ENCODE peak calls at places on chromosomes 11 and 22, in seven cellular contexts. M, G, H, J, D, O and T are unnamed samples.

GRCh38 chr11:3051435-3052108 is 5.7 kb downstream of the CARS1 start:
- DNase-seq in M (no peak), G (no peak), H (no peak), J (no peak), D (no peak), O (no peak), T (peak)

GRCh38 chr22:19710020-19710768 is 4.1 kb upstream of the SEPTIN5 start:
- DNase-seq in M (no peak), G (peak), H (no peak), J (no peak), D (no peak), O (no peak), T (no peak)

GRCh38 chr11:17015639-17016125 is 1.5 kb upstream of the PLEKHA7 start:
- DNase-seq in M (peak), G (no peak), H (no peak), J (no peak), D (peak), O (no peak), T (no peak)

GRCh38 chr11:65410936-65411680 is 11.5 kb upstream of the NEAT1 start:
- DNase-seq in M (no peak), G (no peak), H (no peak), J (no peak), D (no peak), O (no peak), T (no peak)

GRCh38 chr11:68659158-68659921 is 25.0 kb upstream of the GAL start:
- DNase-seq in M (peak), G (peak), H (no peak), J (no peak), D (peak), O (no peak), T (no peak)

GRCh38 chr11:84316866-84317560 is 1030.8 kb upstream of the CCDC90B start:
- DNase-seq in M (peak), G (no peak), H (no peak), J (peak), D (peak), O (no peak), T (peak)

GRCh38 chr11:73384871-73385692 is 8.9 kb downstream of the RELT start:
- DNase-seq in M (no peak), G (no peak), H (no peak), J (no peak), D (peak), O (no peak), T (no peak)

GRCh38 chr22:21734540-21735197 is 925 bp downstream of the YPEL1 start:
- DNase-seq in M (no peak), G (no peak), H (no peak), J (no peak), D (no peak), O (no peak), T (peak)

GRCh38 chr11:133945087-133945974 is 11.4 kb downstream of the IGSF9B start:
- DNase-seq in M (peak), G (no peak), H (no peak), J (no peak), D (no peak), O (no peak), T (no peak)

GRCh38 chr11:34501962-34502361 is 11.6 kb downstream of the ELF5 start:
- DNase-seq in M (no peak), G (no peak), H (no peak), J (no peak), D (no peak), O (no peak), T (no peak)

GRCh38 chr11:108859510-108859909 is 194.6 kb downstream of the DDX10 start:
- DNase-seq in M (no peak), G (no peak), H (no peak), J (no peak), D (no peak), O (no peak), T (no peak)

GRCh38 chr11:129324533-129325175 is 51.0 kb upstream of the BARX2 start:
- DNase-seq in M (no peak), G (no peak), H (peak), J (no peak), D (peak), O (peak), T (no peak)

GRCh38 chr11:46972821-46973220 is 36.3 kb downstream of the CSTPP1 start:
- DNase-seq in M (no peak), G (no peak), H (no peak), J (no peak), D (no peak), O (no peak), T (no peak)

GRCh38 chr11:110490886-110491285 is 61.1 kb downstream of the FDX1 start:
- DNase-seq in M (peak), G (no peak), H (peak), J (no peak), D (peak), O (no peak), T (peak)
- H3K18ac ChIP-seq in M (no peak), G (no peak), H (no peak), J (no peak), D (no peak), O (no peak), T (no peak)

GRCh38 chr11:56663386-56663785 is at the start of gene OR5AR1:
- DNase-seq in M (no peak), G (no peak), H (no peak), J (no peak), D (no peak), O (no peak), T (no peak)

DNA sequence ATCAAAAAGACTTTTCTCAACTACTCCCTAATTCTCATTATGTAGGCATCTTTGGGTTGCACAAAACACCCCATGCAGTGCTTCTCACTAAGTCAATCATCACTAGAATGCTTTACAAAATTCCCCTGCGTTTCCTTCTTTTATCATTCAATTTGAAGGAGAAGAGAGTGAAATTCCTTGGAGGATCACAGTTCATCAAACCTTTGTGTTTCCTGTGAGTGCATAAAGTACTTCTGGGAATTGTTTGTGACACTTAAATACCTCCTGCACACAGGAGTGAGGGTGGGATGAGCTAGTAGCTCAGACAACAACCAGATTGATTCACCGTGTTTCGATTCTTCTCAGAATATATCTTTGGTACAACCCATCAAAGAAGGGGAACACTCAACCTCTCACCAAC is 3.7 kb upstream of the OR5AR1 start:
- DNase-seq in M (no peak), G (peak), H (no peak), J (peak), D (no peak), O (no peak), T (peak)
- H3K18ac ChIP-seq in M (no peak), G (peak), H (no peak), J (no peak), D (no peak), O (peak), T (no peak)

GRCh38 chr22:30770716-30771115 is 76.0 kb downstream of the OSBP2 start:
- DNase-seq in M (no peak), G (no peak), H (no peak), J (no peak), D (no peak), O (no peak), T (no peak)
- H3K18ac ChIP-seq in M (no peak), G (no peak), H (no peak), J (peak), D (no peak), O (no peak), T (no peak)

DNA sequence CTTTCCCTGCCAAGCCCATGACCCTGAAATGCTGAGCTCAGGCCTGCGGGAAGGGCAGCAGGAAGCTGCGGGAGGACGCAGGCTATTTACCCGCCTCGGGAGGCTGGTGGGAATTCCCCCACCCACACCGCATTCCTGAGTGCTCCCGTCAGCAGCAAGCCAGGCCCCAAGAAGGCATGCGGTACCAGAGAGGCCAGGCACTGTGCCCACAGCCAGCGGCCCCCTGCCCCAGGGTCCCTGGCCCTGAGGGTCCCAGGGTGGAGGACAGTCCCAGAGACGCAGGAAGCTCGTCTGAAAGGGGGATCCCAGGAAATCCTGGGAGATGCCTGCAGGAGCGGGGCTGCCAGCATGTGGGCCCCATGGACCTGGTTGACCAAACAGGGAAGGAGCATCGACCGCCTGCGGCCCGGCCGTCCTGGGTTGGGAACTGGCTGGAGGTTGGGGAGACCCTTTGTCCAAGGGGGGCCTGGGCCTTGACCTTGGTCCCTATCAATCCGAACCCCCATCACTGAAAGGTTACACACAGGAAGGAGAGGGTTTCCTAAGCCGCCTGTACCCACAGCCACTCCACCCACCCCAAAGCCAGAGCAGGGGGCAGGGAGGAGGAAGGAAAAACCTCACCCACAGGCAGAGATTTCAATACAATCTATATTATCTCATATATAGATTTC is 17.0 kb downstream of the MAFF start:
- DNase-seq in M (peak), G (peak), H (peak), J (no peak), D (peak), O (peak), T (peak)
- H3K18ac ChIP-seq in M (peak), G (peak), H (peak), J (peak), D (peak), O (peak), T (peak)

GRCh38 chr11:61349189-61349751 is 12.4 kb downstream of the CYB561A3 start:
- DNase-seq in M (no peak), G (no peak), H (no peak), J (no peak), D (no peak), O (no peak), T (no peak)

GRCh38 chr11:61347916-61348461 is 13.7 kb downstream of the CYB561A3 start:
- DNase-seq in M (no peak), G (no peak), H (peak), J (no peak), D (peak), O (no peak), T (peak)

GRCh38 chr11:61345170-61345610 is 12.2 kb downstream of the TKFC start:
- DNase-seq in M (no peak), G (no peak), H (no peak), J (no peak), D (no peak), O (no peak), T (peak)

GRCh38 chr11:61343792-61344745 is 11.0 kb downstream of the TKFC start:
- DNase-seq in M (no peak), G (no peak), H (no peak), J (no peak), D (no peak), O (no peak), T (no peak)

GRCh38 chr11:61345954-61346814 is 13.2 kb downstream of the TKFC start:
- DNase-seq in M (no peak), G (no peak), H (peak), J (no peak), D (no peak), O (no peak), T (no peak)
- H3K18ac ChIP-seq in M (no peak), G (no peak), H (no peak), J (no peak), D (no peak), O (no peak), T (no peak)

DNA sequence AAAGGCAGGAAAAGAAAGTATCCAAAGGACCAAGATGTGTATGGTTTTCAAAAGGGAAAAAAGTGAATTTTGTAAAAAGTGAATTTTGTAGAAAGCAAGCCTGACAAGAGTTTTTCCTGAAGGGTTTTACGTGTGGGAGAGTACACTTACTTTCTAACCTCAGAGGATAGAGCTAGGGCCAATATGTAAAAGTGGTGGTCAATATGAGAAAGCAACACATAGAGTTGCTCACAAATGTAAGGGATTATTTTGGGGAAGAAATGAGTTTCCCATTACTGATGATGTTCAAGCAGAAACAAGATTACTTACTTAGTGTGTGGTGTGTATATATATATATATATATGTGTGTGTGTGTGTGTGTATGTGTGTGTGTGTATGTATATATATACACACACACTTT is 162.5 kb downstream of the SWAP70 start:
- DNase-seq in M (no peak), G (no peak), H (no peak), J (no peak), D (no peak), O (no peak), T (no peak)
- H3K18ac ChIP-seq in M (peak), G (no peak), H (no peak), J (no peak), D (no peak), O (no peak), T (peak)

GRCh38 chr22:25623851-25624250 is 59.4 kb downstream of the GRK3 start:
- DNase-seq in M (no peak), G (no peak), H (no peak), J (no peak), D (no peak), O (no peak), T (no peak)

GRCh38 chr22:25622011-25622410 is 57.5 kb downstream of the GRK3 start:
- DNase-seq in M (peak), G (no peak), H (no peak), J (no peak), D (peak), O (no peak), T (no peak)

GRCh38 chr22:25626146-25626992 is 61.9 kb downstream of the GRK3 start:
- DNase-seq in M (no peak), G (no peak), H (no peak), J (no peak), D (no peak), O (no peak), T (no peak)

GRCh38 chr22:25623310-25623734 is 58.8 kb downstream of the GRK3 start:
- DNase-seq in M (no peak), G (no peak), H (no peak), J (no peak), D (no peak), O (no peak), T (no peak)

GRCh38 chr22:25624486-25624885 is 60.0 kb downstream of the GRK3 start:
- DNase-seq in M (no peak), G (no peak), H (no peak), J (no peak), D (no peak), O (no peak), T (no peak)
- H3K18ac ChIP-seq in M (no peak), G (no peak), H (no peak), J (no peak), D (no peak), O (no peak), T (no peak)